ENCODE peak calls at places on chromosomes 1 and 21, in four cellular contexts. F is hepatocyte, V is neural progenitor cell, X is SK-N-SH. Z is an unnamed sample.

GRCh38 chr21:25836396-25836795 is 101.6 kb downstream of the GABPA start:
- DNase-seq in F (no peak), V (no peak), X (no peak), Z (no peak)

GRCh38 chr1:54273092-54273836 is 73.3 kb downstream of the MRPL37 start:
- DNase-seq in F (peak; percentile 89), V (peak; percentile 84), X (peak; percentile 80), Z (no peak)

GRCh38 chr1:49626474-49626873 is 397.3 kb downstream of the AGBL4 start:
- DNase-seq in F (no peak), V (no peak), X (no peak), Z (no peak)

GRCh38 chr1:66752000-66752592 is at the start of gene DYNLT5:
- DNase-seq in F (peak; percentile 46), V (peak; percentile 77), X (no peak), Z (no peak)

GRCh38 chr1:2300851-2301606 is 72.9 kb downstream of the SKI start:
- DNase-seq in F (no peak), V (no peak), X (no peak), Z (peak; percentile 88)

GRCh38 chr1:244937099-244937498 is 72.8 kb upstream of the HNRNPU start:
- DNase-seq in F (no peak), V (no peak), X (no peak), Z (no peak)

GRCh38 chr1:115139381-115139780 is 50.1 kb upstream of the TSPAN2 start:
- DNase-seq in F (no peak), V (no peak), X (peak; percentile 25), Z (no peak)

GRCh38 chr1:232184561-232185530 is 445.1 kb downstream of the SIPA1L2 start:
- DNase-seq in F (no peak), V (no peak), X (no peak), Z (no peak)

GRCh38 chr1:155946633-155947219 is 5.3 kb downstream of the RXFP4 start:
- DNase-seq in F (no peak), V (no peak), X (no peak), Z (no peak)

GRCh38 chr1:39021431-39021830 is 4.7 kb upstream of the NDUFS5 start:
- DNase-seq in F (no peak), V (no peak), X (no peak), Z (no peak)
- TF ChIP-seq EZH2phosphoT487 in F (no peak), V (no peak), X (no peak), Z (no peak)

GRCh38 chr1:64268653-64269557 is 65.5 kb downstream of the UBE2U start:
- DNase-seq in F (peak; percentile 93), V (peak; percentile 88), X (peak; percentile 57), Z (peak; percentile 73)
- H2AFZ ChIP-seq in F (no peak overlapping the region), V (no peak overlapping the region), X (no peak overlapping the region), Z (peak overlapping the region; percentile 3)

GRCh38 chr1:29120955-29121485 is 2.7 kb downstream of the TMEM200B start:
- DNase-seq in F (peak; percentile 78), V (peak; percentile 87), X (peak; percentile 91), Z (no peak)
- TF ChIP-seq EZH2phosphoT487 in F (no peak), V (no peak), X (no peak), Z (no peak)

DNA sequence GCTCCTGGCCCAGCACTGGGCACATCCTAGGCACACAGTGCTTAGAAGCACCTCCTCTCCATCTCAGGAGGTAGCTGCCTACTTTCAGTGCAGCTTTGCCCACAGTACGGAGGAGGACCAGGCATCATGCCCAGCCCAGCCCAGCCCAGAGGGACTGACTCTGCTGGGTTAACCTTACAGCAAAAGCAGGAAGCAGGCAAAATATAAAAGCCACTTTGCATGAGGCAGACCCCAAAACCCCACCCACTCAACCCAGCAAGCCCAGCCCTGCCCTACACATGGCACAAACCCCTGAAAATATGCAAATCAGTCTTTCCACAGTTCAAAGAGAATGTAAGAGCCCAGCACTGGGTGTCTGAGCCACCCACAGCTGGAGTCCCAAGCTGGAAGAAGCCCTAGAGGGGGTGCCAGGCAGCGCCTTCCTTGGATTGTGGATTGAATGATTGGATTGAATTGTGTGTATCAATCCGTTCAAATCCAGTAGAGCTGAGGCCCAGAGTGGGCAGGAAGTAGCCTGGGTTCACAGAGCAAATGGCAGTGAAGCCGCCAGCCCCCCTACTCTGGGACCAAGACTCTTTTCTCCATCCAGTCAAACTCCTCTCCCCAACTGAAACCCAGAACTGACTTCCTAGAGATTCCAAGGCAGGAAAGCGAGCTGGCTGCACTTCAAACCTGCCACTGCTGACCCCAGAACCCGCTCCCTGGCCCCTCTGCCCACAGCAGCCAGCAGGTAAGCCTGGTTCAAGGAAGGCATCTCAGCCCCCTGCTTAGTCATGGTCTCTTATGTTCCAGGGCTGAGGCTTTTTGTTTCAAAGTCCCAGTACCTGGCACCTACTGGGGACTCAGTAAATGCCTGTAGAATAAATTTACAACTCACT is 117.7 kb downstream of the LACTBL1 start:
- DNase-seq in F (no peak), V (no peak), X (no peak), Z (no peak)
- H2AFZ ChIP-seq in F (no peak overlapping the region), V (no peak overlapping the region), X (no peak overlapping the region), Z (no peak overlapping the region)

DNA sequence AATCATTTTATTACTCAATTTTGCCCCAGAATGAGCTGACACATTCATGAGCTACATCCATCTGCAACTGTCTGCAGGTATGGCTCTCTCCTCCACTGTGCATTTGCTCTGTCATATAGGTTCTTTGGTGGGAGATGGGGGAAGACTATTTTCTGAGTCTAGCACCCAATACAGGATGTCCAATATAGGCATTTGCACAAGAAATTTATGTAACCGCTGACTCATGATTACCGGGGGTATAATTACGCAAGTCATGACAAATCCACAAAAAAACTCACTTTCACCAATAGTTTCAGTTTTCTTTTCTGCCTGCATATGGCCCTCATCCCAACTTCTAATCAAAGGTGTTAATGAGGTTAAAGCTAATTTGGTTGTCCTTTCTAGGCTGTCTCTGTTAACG is 17.5 kb upstream of the VSIG8 start:
- DNase-seq in F (no peak), V (no peak), X (no peak), Z (peak; percentile 61)
- TF ChIP-seq EZH2phosphoT487 in F (no peak), V (no peak), X (no peak), Z (no peak)

GRCh38 chr1:153549741-153550397 is 811 bp upstream of the S100A3 start:
- DNase-seq in F (no peak), V (no peak), X (no peak), Z (no peak)

GRCh38 chr1:153550827-153551512 is 1.9 kb upstream of the S100A3 start:
- DNase-seq in F (no peak), V (no peak), X (no peak), Z (no peak)

GRCh38 chr1:153552335-153552734 is 3.3 kb upstream of the S100A3 start:
- DNase-seq in F (no peak), V (no peak), X (no peak), Z (no peak)

GRCh38 chr1:153548722-153549695 is at the start of gene S100A3:
- DNase-seq in F (peak; percentile 73), V (no peak), X (no peak), Z (no peak)

GRCh38 chr1:153550398-153550758 is 1.3 kb upstream of the S100A3 start:
- DNase-seq in F (no peak), V (no peak), X (no peak), Z (no peak)
- H2AFZ ChIP-seq in F (no peak overlapping the region), V (peak overlapping the region; percentile 2), X (no peak overlapping the region), Z (no peak overlapping the region)

Z was measured in MM.1S.